ENCODE peak calls at places on chromosome 20, in nine cellular contexts. B is mucosa of descending colon, H is astrocyte, R is neural progenitor cell, D is stomach, W is Panc1, U is pancreas, C is aorta, S is cardiac muscle cell. F is an unnamed sample.

GRCh38 chr20:38418509-38419204 is 16.5 kb downstream of the SNHG17 start:
- DNase-seq in B (peak; percentile 23), H (peak; percentile 22), R (no peak), D (peak; percentile 35), W (no peak), U (no peak), C (no peak), S (peak; percentile 74), F (no peak)

GRCh38 chr20:41540916-41541315 is 77.3 kb downstream of the CHD6 start:
- DNase-seq in B (no peak), H (no peak), R (no peak), D (no peak), W (no peak), U (no peak), C (no peak), S (no peak), F (no peak)

GRCh38 chr20:53330744-53331143 is 262.9 kb downstream of the ZNF217 start:
- DNase-seq in B (no peak), H (peak; percentile 21), R (no peak), D (no peak), W (no peak), U (no peak), C (no peak), S (peak; percentile 5), F (no peak)

GRCh38 chr20:38573381-38573780 is 7.6 kb upstream of the ADIG start:
- DNase-seq in B (no peak), H (no peak), R (no peak), D (no peak), W (no peak), U (no peak), C (no peak), S (no peak), F (no peak)

GRCh38 chr20:973785-974194 is 28.3 kb downstream of the RSPO4 start:
- DNase-seq in B (peak; percentile 35), H (no peak), R (peak; percentile 52), D (no peak), W (peak; percentile 18), U (no peak), C (no peak), S (peak; percentile 72), F (peak; percentile 39)

GRCh38 chr20:18388860-18389259 is 78.0 kb downstream of the DZANK1 start:
- DNase-seq in B (no peak), H (peak; percentile 66), R (no peak), D (no peak), W (no peak), U (no peak), C (no peak), S (peak; percentile 75), F (no peak)

GRCh38 chr20:8545212-8545611 is 413.1 kb downstream of the PLCB1 start:
- DNase-seq in B (no peak), H (peak; percentile 64), R (no peak), D (no peak), W (no peak), U (no peak), C (no peak), S (peak; percentile 33), F (no peak)

GRCh38 chr20:9051508-9051907 is 17.4 kb upstream of the PLCB4 start:
- DNase-seq in B (no peak), H (peak; percentile 98), R (no peak), D (no peak), W (peak; percentile 30), U (no peak), C (no peak), S (peak; percentile 88), F (no peak)

GRCh38 chr20:63499333-63499969 is 568 bp upstream of the EEF1A2 start:
- DNase-seq in B (no peak), H (no peak), R (peak; percentile 61), D (no peak), W (no peak), U (peak; percentile 44), C (no peak), S (no peak), F (no peak)

GRCh38 chr20:51467971-51468626 is 74.4 kb downstream of the NFATC2 start:
- DNase-seq in B (no peak), H (no peak), R (no peak), D (no peak), W (no peak), U (no peak), C (no peak), S (no peak), F (no peak)
- H3K36me3 ChIP-seq in B (no peaks in the 10 kb centered on the region), H (no peaks in the 10 kb centered on the region), R (no peaks in the 10 kb centered on the region), D (no peaks in the 10 kb centered on the region), W (no peaks in the 10 kb centered on the region), U (no peaks in the 10 kb centered on the region), C (no peaks in the 10 kb centered on the region), S (peaks cover 11% of the 10 kb centered on the region), F (no peaks in the 10 kb centered on the region)

GRCh38 chr20:59118855-59119254 is 44.8 kb upstream of the ZNF831 start:
- DNase-seq in B (no peak), H (no peak), R (no peak), D (no peak), W (no peak), U (no peak), C (no peak), S (no peak), F (no peak)
- H3K4me1 ChIP-seq in B (no peaks in the 10 kb centered on the region), H (no peaks in the 10 kb centered on the region), R (peaks cover 18% of the 10 kb centered on the region), D (no peaks in the 10 kb centered on the region), W (no peaks in the 10 kb centered on the region), U (no peaks in the 10 kb centered on the region), C (no peaks in the 10 kb centered on the region), S (no peaks in the 10 kb centered on the region), F (peaks cover 69% of the 10 kb centered on the region)

DNA sequence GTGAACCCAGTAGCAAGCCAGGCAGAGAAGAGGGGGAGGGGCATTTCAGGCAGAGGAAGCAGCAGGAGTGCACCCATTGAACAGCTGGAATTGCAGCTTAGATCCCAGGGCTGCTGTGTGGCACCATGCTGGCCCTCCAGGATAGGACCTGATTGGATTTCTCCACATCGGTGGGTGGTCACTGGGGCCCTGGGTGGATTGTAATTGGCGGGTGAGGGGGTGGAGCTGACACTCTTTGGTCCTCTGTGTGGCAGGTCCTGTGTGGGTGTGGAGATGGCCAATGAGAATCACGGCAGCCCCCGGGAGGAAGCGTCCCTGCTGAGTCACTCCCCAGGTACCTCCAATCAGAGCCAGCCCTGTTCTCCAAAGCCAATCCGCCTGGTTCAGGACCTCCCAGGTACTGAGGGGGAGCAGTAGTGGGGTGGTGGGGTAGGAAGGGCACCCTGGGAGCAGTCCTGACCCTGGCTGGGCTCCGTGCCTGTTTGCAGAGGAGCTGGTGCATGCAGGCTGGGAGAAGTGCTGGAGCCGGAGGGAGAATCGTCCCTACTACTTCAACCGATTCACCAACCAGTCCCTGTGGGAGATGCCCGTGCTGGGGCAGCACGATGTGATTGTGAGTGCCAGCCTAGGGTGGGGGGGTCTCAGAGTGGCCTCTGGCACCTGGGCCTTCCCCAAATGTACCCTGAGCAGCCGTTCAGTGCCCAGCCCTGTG is 4.4 kb downstream of the PCIF1 start:
- DNase-seq in B (no peak), H (no peak), R (peak; percentile 15), D (no peak), W (no peak), U (no peak), C (peak; percentile 41), S (no peak), F (no peak)
- H3K36me3 ChIP-seq in B (peaks cover 16% of the 10 kb centered on the region), H (peaks cover 29% of the 10 kb centered on the region), R (no peaks in the 10 kb centered on the region), D (peaks cover 57% of the 10 kb centered on the region), W (no peaks in the 10 kb centered on the region), U (peaks cover 54% of the 10 kb centered on the region), C (no peaks in the 10 kb centered on the region), S (peaks cover 40% of the 10 kb centered on the region), F (peaks cover 11% of the 10 kb centered on the region)

GRCh38 chr20:48776306-48776705 is 51.5 kb downstream of the PREX1 start:
- DNase-seq in B (no peak), H (peak; percentile 76), R (no peak), D (no peak), W (no peak), U (no peak), C (peak; percentile 84), S (peak; percentile 66), F (no peak)

GRCh38 chr20:48779435-48779834 is 48.4 kb downstream of the PREX1 start:
- DNase-seq in B (no peak), H (no peak), R (no peak), D (no peak), W (no peak), U (no peak), C (no peak), S (no peak), F (no peak)

GRCh38 chr20:48774696-48775095 is 53.1 kb downstream of the PREX1 start:
- DNase-seq in B (no peak), H (no peak), R (no peak), D (no peak), W (no peak), U (no peak), C (no peak), S (no peak), F (no peak)

GRCh38 chr20:48777821-48778220 is 50.0 kb downstream of the PREX1 start:
- DNase-seq in B (no peak), H (no peak), R (no peak), D (no peak), W (no peak), U (no peak), C (no peak), S (no peak), F (no peak)

GRCh38 chr20:48777005-48777404 is 50.8 kb downstream of the PREX1 start:
- DNase-seq in B (no peak), H (no peak), R (no peak), D (no peak), W (no peak), U (no peak), C (peak; percentile 73), S (no peak), F (no peak)
- H3K4me1 ChIP-seq in B (no peaks in the 10 kb centered on the region), H (peaks cover 10% of the 10 kb centered on the region), R (peaks cover 3% of the 10 kb centered on the region), D (peaks cover 6% of the 10 kb centered on the region), W (no peaks in the 10 kb centered on the region), U (no peaks in the 10 kb centered on the region), C (peaks cover 3% of the 10 kb centered on the region), S (no peaks in the 10 kb centered on the region), F (peaks cover 43% of the 10 kb centered on the region)

DNA sequence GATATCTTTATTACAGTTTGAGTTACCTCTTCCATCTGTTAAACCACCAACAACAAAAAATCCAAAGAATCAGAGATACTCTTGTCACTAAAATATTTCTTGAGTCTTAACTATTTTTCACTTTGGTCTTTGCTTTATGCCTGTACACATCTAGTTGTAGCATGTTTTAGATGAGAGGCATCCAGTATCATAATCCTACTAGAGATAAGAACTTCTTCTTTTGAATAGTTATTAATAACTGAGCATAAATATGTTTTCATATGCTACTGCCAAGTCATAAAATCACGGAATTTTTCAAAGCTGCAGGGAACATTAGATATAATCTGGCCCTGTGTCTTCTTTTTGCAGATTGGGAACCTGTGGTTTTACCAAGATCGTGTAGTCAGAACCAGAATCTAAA is 55.3 kb downstream of the STK4 start:
- DNase-seq in B (no peak), H (no peak), R (no peak), D (no peak), W (no peak), U (no peak), C (no peak), S (no peak), F (no peak)
- H3K36me3 ChIP-seq in B (no peaks in the 10 kb centered on the region), H (peaks cover 8% of the 10 kb centered on the region), R (peaks cover 3% of the 10 kb centered on the region), D (peaks cover 11% of the 10 kb centered on the region), W (peaks cover 10% of the 10 kb centered on the region), U (no peaks in the 10 kb centered on the region), C (no peaks in the 10 kb centered on the region), S (peaks cover 13% of the 10 kb centered on the region), F (peaks cover 24% of the 10 kb centered on the region)

GRCh38 chr20:37314617-37315292 is 25.3 kb downstream of the MANBAL start:
- DNase-seq in B (no peak), H (no peak), R (no peak), D (no peak), W (no peak), U (no peak), C (peak; percentile 54), S (peak; percentile 52), F (no peak)
- H3K4me1 ChIP-seq in B (peaks cover 21% of the 10 kb centered on the region), H (peaks cover 28% of the 10 kb centered on the region), R (peaks cover 48% of the 10 kb centered on the region), D (peaks cover 51% of the 10 kb centered on the region), W (no peaks in the 10 kb centered on the region), U (no peaks in the 10 kb centered on the region), C (no peaks in the 10 kb centered on the region), S (peaks cover 47% of the 10 kb centered on the region), F (peaks cover 6% of the 10 kb centered on the region)